ENCODE peak calls at places on chromosomes 1 and 21, in nine cellular contexts. P, B, V, O, M, A, Q, D and J are unnamed samples.

GRCh38 chr1:48236716-48237470 is 14.4 kb downstream of the SLC5A9 start:
- DNase-seq in B (peak), D (no peak), O (peak), V (no peak), A (peak), M (no peak), Q (no peak), P (peak), J (no peak)

GRCh38 chr1:51058863-51059262 is 43.2 kb upstream of the C1orf185 start:
- DNase-seq in B (no peak), Q (no peak), D (no peak), M (no peak), V (no peak), O (peak), A (peak), P (peak), J (no peak)

GRCh38 chr1:25356848-25357247 is 18.7 kb downstream of the TMEM50A start:
- DNase-seq in P (no peak), B (no peak), M (no peak), O (peak), D (no peak), A (no peak), Q (no peak), V (no peak), J (no peak)

GRCh38 chr1:228935855-228936727 is 200.8 kb downstream of the RHOU start:
- DNase-seq in Q (no peak), M (no peak), O (no peak), V (no peak), B (peak), P (no peak), A (no peak), D (no peak), J (no peak)

GRCh38 chr1:35556494-35557117 is 597 bp downstream of the KIAA0319L start:
- DNase-seq in A (no peak), B (no peak), O (no peak), P (no peak), Q (no peak), M (no peak), D (no peak), V (no peak), J (no peak)

GRCh38 chr1:77394166-77394565 is 112.3 kb downstream of the AK5 start:
- DNase-seq in V (no peak), O (peak), Q (no peak), M (no peak), A (no peak), D (no peak), B (no peak), P (no peak), J (no peak)

GRCh38 chr1:82013702-82014101 is 213.0 kb downstream of the ADGRL2 start:
- DNase-seq in D (no peak), B (no peak), Q (no peak), P (no peak), A (no peak), V (no peak), O (no peak), M (no peak), J (no peak)

GRCh38 chr1:203628185-203628996 is 1.8 kb downstream of the ATP2B4 start:
- DNase-seq in B (no peak), A (no peak), D (peak), Q (no peak), V (no peak), M (no peak), O (peak), P (no peak), J (no peak)

GRCh38 chr1:60727553-60727952 is 354.8 kb upstream of the NFIA start:
- DNase-seq in Q (no peak), O (no peak), D (no peak), P (no peak), M (no peak), B (no peak), V (no peak), A (no peak), J (no peak)

GRCh38 chr1:93616996-93617669 is 64.5 kb downstream of the BCAR3 start:
- DNase-seq in D (no peak), M (peak), P (no peak), B (no peak), A (no peak), Q (no peak), O (no peak), V (peak), J (no peak)

GRCh38 chr1:56424744-56425493 is 154.4 kb downstream of the PLPP3 start:
- DNase-seq in B (no peak), Q (no peak), A (no peak), O (peak), P (no peak), V (no peak), M (no peak), D (peak), J (no peak)

GRCh38 chr21:45393021-45393420 is 11.9 kb upstream of the COL18A1 start:
- DNase-seq in P (no peak), A (no peak), M (no peak), V (no peak), D (peak), Q (no peak), O (no peak), B (no peak), J (peak)

GRCh38 chr21:37564924-37565529 is 198.5 kb downstream of the DYRK1A start:
- DNase-seq in O (no peak), B (peak), M (no peak), D (no peak), P (no peak), V (no peak), A (no peak), Q (no peak), J (no peak)

GRCh38 chr1:214002472-214002871 is 14.7 kb downstream of the PROX1 start:
- DNase-seq in A (no peak), M (no peak), Q (no peak), O (peak), D (no peak), B (no peak), V (no peak), P (no peak), J (no peak)

GRCh38 chr1:212967767-212968166 is 17.4 kb downstream of the VASH2 start:
- DNase-seq in V (no peak), M (no peak), Q (no peak), O (peak), P (no peak), B (no peak), D (no peak), A (peak), J (no peak)

GRCh38 chr1:156270314-156270713 is 12.3 kb downstream of the SMG5 start:
- DNase-seq in O (no peak), D (no peak), B (no peak), P (no peak), V (no peak), M (no peak), Q (no peak), A (no peak), J (no peak)

GRCh38 chr1:57898531-57898930 is 474.7 kb upstream of the DAB1 start:
- DNase-seq in B (no peak), Q (no peak), P (no peak), M (no peak), D (no peak), A (no peak), O (no peak), V (no peak), J (no peak)

GRCh38 chr1:240692339-240692705 is 80.4 kb upstream of the GREM2 start:
- DNase-seq in Q (no peak), M (no peak), B (no peak), V (no peak), P (no peak), D (no peak), A (no peak), O (no peak), J (no peak)

GRCh38 chr1:118257946-118258345 is 72.9 kb upstream of the SPAG17 start:
- DNase-seq in Q (no peak), B (no peak), O (peak), D (no peak), M (no peak), V (no peak), A (no peak), P (no peak), J (no peak)

GRCh38 chr1:36628804-36629203 is 146.1 kb upstream of the CSF3R start:
- DNase-seq in B (no peak), O (no peak), D (no peak), Q (no peak), M (no peak), V (no peak), A (no peak), P (no peak), J (no peak)

GRCh38 chr1:32774950-32775634 is 42.1 kb downstream of the YARS1 start:
- DNase-seq in P (no peak), A (no peak), D (no peak), V (no peak), B (no peak), M (no peak), O (peak), Q (no peak), J (no peak)